ENCODE peak calls at places on chromosomes 3 and 15, in seven cellular contexts. L is activated B cell treated with CpG ODN at 0.5 μM for 24 hours, V is mucosa of descending colon, B is pancreas, H is fibroblast of lung, I is breast epithelium, T is A549. S is an unnamed sample.

GRCh38 chr3:112199622-112200316 is 66.7 kb upstream of the GCSAM start:
- DNase-seq in T (peak), B (no peak), V (no peak), L (no peak), H (no peak), I (no peak), S (no peak)

GRCh38 chr3:126961191-126961790 is 21.6 kb upstream of the PLXNA1 start:
- DNase-seq in B (peak), I (peak), L (no peak), H (peak), T (no peak), V (peak), S (no peak)

GRCh38 chr3:88707837-88708236 is 399.6 kb upstream of the EPHA3 start:
- DNase-seq in H (no peak), I (no peak), L (no peak), T (no peak), B (no peak), V (no peak), S (no peak)

GRCh38 chr15:101068961-101069734 is 150.0 kb downstream of the LRRK1 start:
- DNase-seq in H (peak), B (no peak), L (no peak), I (no peak), V (peak), T (no peak), S (no peak)

GRCh38 chr3:46102059-46102779 is 74.9 kb upstream of the XCR1 start:
- DNase-seq in I (no peak), V (no peak), H (no peak), L (no peak), B (no peak), T (no peak), S (no peak)

GRCh38 chr3:178900244-178900643 is 171.4 kb downstream of the ZMAT3 start:
- DNase-seq in T (no peak), I (no peak), V (no peak), L (no peak), B (no peak), H (no peak), S (no peak)

GRCh38 chr3:54709785-54710184 is 218.1 kb downstream of the LRTM1 start:
- DNase-seq in T (no peak), I (no peak), B (no peak), H (no peak), L (no peak), V (no peak), S (no peak)

GRCh38 chr15:83818591-83818990 is 164.7 kb downstream of the ADAMTSL3 start:
- DNase-seq in T (no peak), H (no peak), B (no peak), L (no peak), I (no peak), V (no peak), S (no peak)

GRCh38 chr3:33664195-33664594 is 53.9 kb downstream of the CLASP2 start:
- DNase-seq in V (no peak), T (no peak), I (no peak), H (peak), B (no peak), L (no peak), S (no peak)

GRCh38 chr3:195133462-195133861 is 137.5 kb downstream of the XXYLT1 start:
- DNase-seq in H (peak), T (no peak), L (no peak), B (no peak), I (no peak), V (no peak), S (no peak)

GRCh38 chr15:98444067-98444600 is 204.2 kb upstream of the IGF1R start:
- DNase-seq in B (no peak), L (no peak), I (no peak), H (no peak), V (no peak), T (no peak), S (no peak)

GRCh38 chr3:121488628-121489027 is 57.2 kb downstream of the POLQ start:
- DNase-seq in I (no peak), H (no peak), L (no peak), B (no peak), V (no peak), T (no peak), S (no peak)

GRCh38 chr3:189908646-189909045 is 212.1 kb downstream of the P3H2 start:
- DNase-seq in I (no peak), L (no peak), V (no peak), B (no peak), T (no peak), H (peak), S (no peak)

GRCh38 chr15:51736646-51737537 is 563 bp downstream of the LYSMD2 start:
- DNase-seq in I (no peak), T (peak), L (peak), B (peak), H (peak), V (peak), S (no peak)

GRCh38 chr3:16801698-16802097 is 83.1 kb upstream of the PLCL2 start:
- DNase-seq in H (no peak), T (no peak), B (no peak), I (no peak), L (no peak), V (no peak), S (no peak)

GRCh38 chr15:98438326-98438725 is 210.0 kb upstream of the IGF1R start:
- DNase-seq in B (peak), I (no peak), H (no peak), L (no peak), T (no peak), V (no peak), S (peak)

GRCh38 chr3:189049458-189050231 is 122.1 kb upstream of the TPRG1 start:
- DNase-seq in H (no peak), V (no peak), T (no peak), L (no peak), I (no peak), B (no peak), S (no peak)

GRCh38 chr3:122572940-122573412 is 4.5 kb upstream of the PARP15 start:
- DNase-seq in H (peak), L (no peak), T (no peak), I (no peak), V (no peak), B (no peak), S (no peak)

GRCh38 chr3:16423298-16423697 is 90.2 kb downstream of the RFTN1 start:
- DNase-seq in B (no peak), L (no peak), T (no peak), I (no peak), V (no peak), H (no peak), S (no peak)

GRCh38 chr3:133956333-133956732 is 60.7 kb upstream of the RAB6B start:
- DNase-seq in I (no peak), H (no peak), L (no peak), V (no peak), T (no peak), B (no peak), S (no peak)

GRCh38 chr3:79086514-79086913 is 681.3 kb downstream of the ROBO1 start:
- DNase-seq in B (no peak), H (peak), I (no peak), L (no peak), T (peak), V (no peak), S (peak)

GRCh38 chr15:63089260-63090043 is 32.2 kb upstream of the LACTB start:
- DNase-seq in V (peak), L (no peak), T (peak), H (peak), I (no peak), B (no peak), S (no peak)

GRCh38 chr3:173301647-173302046 is 95.9 kb upstream of the NLGN1 start:
- DNase-seq in H (no peak), T (no peak), L (no peak), V (no peak), B (no peak), I (no peak), S (no peak)

GRCh38 chr15:77395013-77395774 is 24.7 kb downstream of the PEAK1 start:
- DNase-seq in H (no peak), V (no peak), L (no peak), I (no peak), T (no peak), B (no peak), S (no peak)

DNA sequence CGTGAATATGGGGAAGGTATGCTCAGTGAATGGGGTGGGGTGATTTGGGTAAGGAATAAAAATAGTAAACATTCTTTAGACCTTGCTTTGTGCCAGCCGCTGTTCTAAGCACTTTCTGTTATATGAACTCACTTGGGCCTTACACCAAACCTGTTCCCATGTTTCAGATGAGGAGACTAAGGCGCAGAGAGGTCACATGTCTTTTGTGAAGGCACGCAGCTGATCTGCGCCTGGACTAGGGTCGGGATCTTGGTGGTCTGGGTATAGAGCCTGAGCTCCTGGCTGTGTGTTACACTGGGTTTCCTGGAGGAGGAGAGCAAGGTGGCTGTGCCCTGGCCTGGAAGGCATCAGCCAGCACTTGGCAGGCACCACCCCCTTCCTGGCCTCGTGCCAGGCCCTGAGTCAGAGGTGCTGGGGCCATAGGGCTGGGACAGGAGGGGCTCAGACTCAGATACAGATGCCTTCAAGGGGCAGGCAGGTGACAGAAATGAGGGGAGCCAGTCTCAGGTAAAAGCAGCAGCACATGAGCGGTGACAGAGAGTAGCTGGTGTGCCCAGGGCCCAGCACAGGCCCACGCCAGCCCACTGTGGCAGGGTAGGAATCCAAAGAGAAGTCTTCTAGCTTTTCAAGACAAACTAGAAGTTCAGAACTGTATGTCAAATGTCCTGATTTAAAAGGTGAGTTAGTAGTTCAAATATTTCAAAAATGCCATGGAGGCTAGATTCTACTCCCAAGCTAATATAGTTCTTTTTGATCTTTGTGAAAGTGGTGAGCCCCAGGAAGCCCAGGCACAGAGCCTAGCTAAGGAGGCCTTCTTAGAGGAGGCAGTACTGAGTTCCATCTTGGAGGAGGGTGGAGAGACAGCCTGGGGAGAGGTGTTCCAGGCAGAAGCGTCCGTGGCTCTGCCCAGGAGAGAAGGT is 83.1 kb downstream of the DNAJB8 start:
- DNase-seq in B (peak), L (no peak), T (peak), H (peak), I (peak), V (peak), S (no peak)
- TF ChIP-seq CTCF in B (no peak), L (no peak), T (no peak), H (no peak), I (no peak), V (no peak), S (no peak)

DNA sequence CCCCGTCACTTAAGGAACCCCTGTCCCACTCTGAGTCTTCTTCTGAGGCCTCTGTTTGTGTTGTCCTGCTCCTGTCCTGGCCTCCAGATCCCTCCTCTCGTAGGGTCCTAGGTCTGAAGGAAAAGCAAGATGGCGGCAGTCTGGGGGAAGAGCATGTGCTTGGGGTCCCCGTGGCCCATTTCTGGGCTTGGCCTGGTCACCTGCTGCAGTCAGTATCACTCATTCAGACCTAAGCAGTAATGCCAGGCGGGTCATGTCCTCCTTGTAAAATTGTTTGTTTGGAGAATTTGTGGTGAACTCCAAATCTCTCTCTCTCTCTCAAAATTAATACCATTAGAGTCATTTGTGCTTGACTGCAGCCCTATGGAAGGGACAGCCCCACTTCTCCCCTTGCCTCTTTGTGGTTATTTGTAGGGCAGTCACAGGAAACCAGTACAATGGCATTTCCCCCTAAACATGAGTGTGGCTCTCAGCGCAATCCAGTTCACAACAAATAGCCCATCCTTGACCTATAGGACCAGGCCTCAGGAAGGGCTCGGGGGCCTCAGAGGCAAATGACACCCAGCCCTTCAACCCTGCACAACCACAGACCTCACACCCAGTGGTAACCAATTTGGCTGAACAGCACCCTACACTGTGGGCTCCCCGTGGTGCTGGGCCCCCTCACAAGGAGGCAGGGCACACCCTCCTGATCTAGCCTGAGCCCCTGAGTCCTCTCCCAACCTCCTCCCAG is 173.5 kb downstream of the OR4M2 start:
- DNase-seq in H (no peak), V (no peak), L (no peak), T (no peak), I (no peak), B (no peak), S (no peak)
- TF ChIP-seq CTCF in H (no peak), V (no peak), L (no peak), T (no peak), I (no peak), B (no peak), S (no peak)

GRCh38 chr3:19576343-19576742 is 357.7 kb downstream of the EFHB start:
- DNase-seq in T (no peak), H (no peak), L (no peak), B (no peak), V (no peak), I (no peak), S (no peak)
- TF ChIP-seq CTCF in T (no peak), H (no peak), L (no peak), B (no peak), V (no peak), I (no peak), S (no peak)

GRCh38 chr3:23888617-23889228 is 28.1 kb downstream of the NKIRAS1 start:
- DNase-seq in H (peak), T (no peak), L (no peak), V (no peak), I (no peak), B (no peak), S (no peak)
- TF ChIP-seq CTCF in H (peak), T (peak), L (peak), V (peak), I (peak), B (peak), S (peak)

GRCh38 chr15:88775776-88776175 is 27.5 kb upstream of the ACAN start:
- DNase-seq in T (no peak), B (no peak), H (no peak), L (no peak), V (no peak), I (no peak), S (no peak)
- TF ChIP-seq CTCF in T (no peak), B (no peak), H (no peak), L (no peak), V (no peak), I (no peak), S (no peak)

DNA sequence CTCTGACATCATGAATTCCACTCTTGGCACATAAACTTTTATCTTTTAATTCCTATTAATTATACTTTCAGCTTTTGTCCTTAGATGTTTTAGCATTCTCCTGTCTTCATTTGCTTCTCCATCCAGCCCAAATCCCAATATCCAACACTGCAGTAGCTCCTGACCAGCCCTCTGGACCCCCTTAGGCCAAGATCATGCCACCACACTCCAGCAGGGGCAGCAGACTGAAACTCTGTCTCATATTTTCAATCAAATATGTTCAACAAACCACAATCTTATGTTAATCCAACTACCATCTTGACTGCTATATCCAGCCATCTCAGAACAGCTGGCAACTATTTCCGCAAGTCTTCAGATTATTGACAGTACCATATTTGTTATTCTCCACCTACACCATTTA is 315.8 kb upstream of the ROBO2 start:
- DNase-seq in B (no peak), L (no peak), H (no peak), V (no peak), T (no peak), I (no peak), S (no peak)
- TF ChIP-seq CTCF in B (no peak), L (no peak), H (no peak), V (no peak), T (no peak), I (no peak), S (peak)

GRCh38 chr3:113908133-113908532 is 39.7 kb upstream of the ZDHHC23 start:
- DNase-seq in V (no peak), I (no peak), H (no peak), T (no peak), B (no peak), L (no peak), S (no peak)

GRCh38 chr3:113910966-113911365 is 36.8 kb upstream of the ZDHHC23 start:
- DNase-seq in V (no peak), B (no peak), H (no peak), I (no peak), T (no peak), L (no peak), S (no peak)

GRCh38 chr3:113906568-113907140 is 41.2 kb upstream of the ZDHHC23 start:
- DNase-seq in V (no peak), I (no peak), B (no peak), L (no peak), H (no peak), T (no peak), S (no peak)
- TF ChIP-seq CTCF in V (no peak), I (no peak), B (no peak), L (no peak), H (no peak), T (no peak), S (no peak)

DNA sequence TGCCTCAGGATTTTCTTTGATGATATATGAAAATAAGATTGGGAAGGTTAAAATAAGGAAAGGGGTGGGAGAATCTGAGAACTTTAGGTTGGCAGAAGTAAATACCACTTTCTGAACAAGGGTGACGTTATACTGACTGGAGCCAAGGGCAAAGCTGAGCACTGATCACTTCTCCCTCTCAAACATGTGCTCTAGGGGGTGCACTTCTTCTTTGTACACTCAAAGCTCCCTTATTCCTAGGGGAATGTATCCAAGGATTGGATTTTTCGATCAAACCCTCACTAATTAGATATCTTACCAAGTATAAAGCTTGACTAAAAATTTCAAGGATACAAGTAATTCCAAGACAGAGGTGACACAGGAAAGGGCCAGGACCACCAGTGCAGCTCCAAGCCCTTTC is 243.9 kb upstream of the UMPS start:
- DNase-seq in I (no peak), L (no peak), H (peak), B (no peak), T (no peak), V (no peak), S (no peak)
- TF ChIP-seq CTCF in I (no peak), L (no peak), H (peak), B (no peak), T (no peak), V (no peak), S (no peak)

GRCh38 chr3:8336456-8336855 is 165.2 kb upstream of the LMCD1 start:
- DNase-seq in V (no peak), B (no peak), I (no peak), T (no peak), H (no peak), L (no peak), S (no peak)
- TF ChIP-seq CTCF in V (no peak), B (no peak), I (no peak), T (no peak), H (peak), L (no peak), S (peak)

GRCh38 chr3:63908081-63908736 is 4.0 kb downstream of the SCAANT1 start:
- DNase-seq in T (peak), H (peak), L (no peak), B (no peak), V (no peak), I (no peak), S (no peak)
- TF ChIP-seq CTCF in T (no peak), H (peak), L (no peak), B (no peak), V (no peak), I (no peak), S (peak)

S was measured in osteocyte.